ENCODE peak calls at places on chromosomes 7 and 10, in seven cellular contexts. F, R, J, B, E, U and M are unnamed samples. For H3K27me3, the result is how much of the 10 kb centered on the place peaks cover.

GRCh38 chr10:125093199-125093841 is 67.0 kb downstream of the CTBP2 start:
- DNase-seq in F (no peak), R (no peak), J (peak), B (no peak), E (peak), U (peak), M (no peak)

GRCh38 chr7:158111556-158111880 is 476.1 kb downstream of the PTPRN2 start:
- DNase-seq in F (no peak), R (no peak), J (no peak), B (no peak), E (no peak), U (peak), M (no peak)

GRCh38 chr7:148242271-148242801 is 348.2 kb upstream of the C7orf33 start:
- DNase-seq in F (no peak), R (peak), J (peak), B (no peak), E (peak), U (peak), M (no peak)

GRCh38 chr10:26269754-26270153 is 53.2 kb downstream of the GAD2 start:
- DNase-seq in F (no peak), R (peak), J (no peak), B (no peak), E (peak), U (no peak), M (no peak)

GRCh38 chr7:33423646-33424020 is 294.3 kb downstream of the BBS9 start:
- DNase-seq in F (no peak), R (peak), J (no peak), B (no peak), E (no peak), U (no peak), M (no peak)

GRCh38 chr7:24082826-24083225 is 201.2 kb upstream of the NPY start:
- DNase-seq in F (no peak), R (no peak), J (no peak), B (no peak), E (no peak), U (no peak), M (no peak)

GRCh38 chr7:122844191-122844988 is 41.9 kb downstream of the CADPS2 start:
- DNase-seq in F (no peak), R (no peak), J (no peak), B (no peak), E (no peak), U (no peak), M (no peak)

GRCh38 chr7:11620822-11621395 is 211.1 kb downstream of the THSD7A start:
- DNase-seq in F (no peak), R (no peak), J (no peak), B (no peak), E (no peak), U (no peak), M (no peak)

GRCh38 chr7:19572566-19572965 is 136.3 kb downstream of the POLR1F start:
- DNase-seq in F (no peak), R (no peak), J (no peak), B (no peak), E (peak), U (no peak), M (no peak)

GRCh38 chr10:44995914-44996633 is 4.6 kb upstream of the ZNF22 start:
- DNase-seq in F (no peak), R (no peak), J (no peak), B (no peak), E (peak), U (peak), M (no peak)

GRCh38 chr7:117872565-117873055 is 631 bp downstream of the CTTNBP2 start:
- DNase-seq in F (peak), R (peak), J (peak), B (no peak), E (peak), U (no peak), M (no peak)

GRCh38 chr10:95242581-95243317 is 48.1 kb downstream of the PDLIM1 start:
- DNase-seq in F (no peak), R (peak), J (no peak), B (no peak), E (no peak), U (peak), M (no peak)

GRCh38 chr10:24951201-24952145 is 933 bp downstream of the PRTFDC1 start:
- DNase-seq in F (no peak), R (peak), J (peak), B (peak), E (no peak), U (peak), M (no peak)

GRCh38 chr10:96577037-96577436 is 9.8 kb downstream of the TM9SF3 start:
- DNase-seq in F (no peak), R (no peak), J (no peak), B (no peak), E (no peak), U (no peak), M (no peak)

GRCh38 chr10:104388830-104389229 is 35.2 kb downstream of the CFAP58 start:
- DNase-seq in F (no peak), R (no peak), J (no peak), B (no peak), E (no peak), U (no peak), M (no peak)
- H3K27me3 ChIP-seq in F (under half), R (under half), J (under half), B (under half), E (under half), U (under half), M (under half)

DNA sequence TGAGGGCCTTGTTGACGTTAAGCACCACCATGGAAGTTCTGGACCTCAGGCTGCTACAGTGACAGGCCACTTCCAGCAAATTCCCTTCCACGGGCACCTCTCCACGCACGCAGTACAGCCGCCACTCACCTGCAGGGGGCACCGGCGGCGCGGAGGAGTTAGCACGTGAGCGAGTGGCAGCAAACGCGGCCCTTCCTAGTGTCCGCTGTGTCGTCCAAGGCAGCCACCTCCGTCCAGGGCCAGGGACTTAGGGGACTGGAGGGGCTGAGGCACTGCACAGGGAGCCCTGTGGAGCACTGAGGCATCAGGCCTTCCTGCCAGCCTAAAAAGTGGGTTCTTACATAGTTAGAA is 164.4 kb downstream of the SVIL start:
- DNase-seq in F (no peak), R (peak), J (no peak), B (no peak), E (no peak), U (no peak), M (no peak)
- TF ChIP-seq CTCF in F (peak), R (peak), J (no peak), B (peak), E (peak), U (peak), M (no peak)

GRCh38 chr10:119247550-119247894 is 40.2 kb downstream of the GRK5 start:
- DNase-seq in F (no peak), R (no peak), J (no peak), B (no peak), E (no peak), U (no peak), M (no peak)

GRCh38 chr10:119243478-119243877 is 36.1 kb downstream of the GRK5 start:
- DNase-seq in F (no peak), R (peak), J (no peak), B (no peak), E (no peak), U (no peak), M (no peak)

GRCh38 chr10:119246862-119247549 is 39.6 kb downstream of the GRK5 start:
- DNase-seq in F (no peak), R (no peak), J (no peak), B (no peak), E (peak), U (no peak), M (no peak)

GRCh38 chr10:119243967-119244366 is 36.6 kb downstream of the GRK5 start:
- DNase-seq in F (no peak), R (no peak), J (no peak), B (no peak), E (no peak), U (no peak), M (no peak)

GRCh38 chr10:119245272-119245671 is 37.9 kb downstream of the GRK5 start:
- DNase-seq in F (no peak), R (no peak), J (no peak), B (no peak), E (no peak), U (no peak), M (no peak)
- H3K27ac ChIP-seq in F (no peak), R (no peak), J (no peak), B (no peak), E (no peak), U (no peak), M (no peak)

GRCh38 chr7:155402941-155403340 is 55.0 kb upstream of the EN2 start:
- DNase-seq in F (no peak), R (no peak), J (no peak), B (no peak), E (no peak), U (no peak), M (no peak)
- H3K27me3 ChIP-seq in F (under half), R (half or more), J (half or more), B (under half), E (under half), U (half or more), M (under half)

DNA sequence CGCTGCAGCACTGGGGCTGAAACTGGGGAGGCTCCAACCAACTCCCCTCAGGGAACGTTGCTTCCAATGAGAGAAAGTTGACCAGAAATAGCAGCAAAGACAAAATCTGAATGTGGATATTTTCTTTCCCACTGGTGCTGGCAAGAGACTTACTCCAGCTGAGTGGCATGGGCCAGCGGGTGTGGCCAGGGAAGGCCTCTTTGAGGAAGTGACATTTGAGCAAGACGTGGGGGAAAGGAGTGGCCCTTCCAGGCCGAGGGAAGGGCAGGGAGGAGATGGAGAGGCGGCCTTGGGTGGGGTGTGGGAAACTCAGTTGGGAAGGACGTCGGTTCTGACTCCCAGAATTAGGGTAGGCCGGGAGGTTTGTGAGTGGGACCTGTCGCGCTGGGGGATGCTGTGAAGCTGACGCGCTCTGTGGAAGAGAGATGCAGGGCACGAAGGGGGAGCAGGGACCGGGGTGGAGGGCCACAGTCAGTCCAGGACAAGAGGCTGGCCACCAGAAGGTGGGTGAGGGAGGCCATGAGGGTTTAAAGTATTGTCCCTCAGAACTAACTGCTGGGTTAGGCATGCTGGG is 96.7 kb upstream of the IKZF1 start:
- DNase-seq in F (no peak), R (no peak), J (no peak), B (no peak), E (no peak), U (no peak), M (no peak)
- TF ChIP-seq CTCF in F (no peak), R (no peak), J (no peak), B (no peak), E (no peak), U (no peak), M (no peak)